ENCODE peak calls at places on chromosomes 7 and 10, in four cellular contexts. One of them, this sample, is unnamed.

GRCh38 chr7:8197994-8198698 is 63.8 kb downstream of the ICA1 start:
- DNase-seq in PC-3: no peak
- DNase-seq in fibroblast of pulmonary artery: no peak
- DNase-seq in CD8-positive, alpha-beta T cell: peak
- DNase-seq in this sample: no peak

GRCh38 chr10:63558132-63558784 is 37.1 kb downstream of the REEP3 start:
- DNase-seq in PC-3: no peak
- DNase-seq in fibroblast of pulmonary artery: no peak
- DNase-seq in CD8-positive, alpha-beta T cell: no peak
- DNase-seq in this sample: no peak

GRCh38 chr7:53383131-53383530 is 347.7 kb downstream of the POM121L12 start:
- DNase-seq in PC-3: peak
- DNase-seq in CD8-positive, alpha-beta T cell: no peak
- DNase-seq in fibroblast of pulmonary artery: no peak
- DNase-seq in this sample: no peak

GRCh38 chr10:86668297-86669165 is at the start of gene LDB3:
- DNase-seq in PC-3: peak
- DNase-seq in CD8-positive, alpha-beta T cell: no peak
- DNase-seq in fibroblast of pulmonary artery: peak
- DNase-seq in this sample: no peak

GRCh38 chr10:105803206-105803605 is 1162.1 kb downstream of the SORCS3 start:
- DNase-seq in CD8-positive, alpha-beta T cell: no peak
- DNase-seq in fibroblast of pulmonary artery: no peak
- DNase-seq in PC-3: no peak
- DNase-seq in this sample: no peak

GRCh38 chr10:5691786-5692185 is 7.1 kb downstream of the TASOR2 start:
- DNase-seq in PC-3: no peak
- DNase-seq in fibroblast of pulmonary artery: no peak
- DNase-seq in CD8-positive, alpha-beta T cell: no peak
- DNase-seq in this sample: no peak

GRCh38 chr7:5508698-5509097 is 85.1 kb upstream of the TNRC18 start:
- DNase-seq in fibroblast of pulmonary artery: no peak
- DNase-seq in PC-3: peak
- DNase-seq in CD8-positive, alpha-beta T cell: no peak
- DNase-seq in this sample: no peak

GRCh38 chr7:136687693-136688322 is 180.6 kb upstream of the CHRM2 start:
- DNase-seq in PC-3: peak
- DNase-seq in CD8-positive, alpha-beta T cell: no peak
- DNase-seq in fibroblast of pulmonary artery: peak
- DNase-seq in this sample: no peak

GRCh38 chr7:132654150-132654549 is 77.9 kb upstream of the PLXNA4 start:
- DNase-seq in CD8-positive, alpha-beta T cell: no peak
- DNase-seq in PC-3: peak
- DNase-seq in fibroblast of pulmonary artery: peak
- DNase-seq in this sample: no peak

GRCh38 chr10:29446327-29446726 is 157.5 kb downstream of the LYZL1 start:
- DNase-seq in PC-3: no peak
- DNase-seq in CD8-positive, alpha-beta T cell: no peak
- DNase-seq in fibroblast of pulmonary artery: peak
- DNase-seq in this sample: no peak

GRCh38 chr10:1394155-1394912 is 338.1 kb downstream of the WDR37 start:
- DNase-seq in PC-3: no peak
- DNase-seq in CD8-positive, alpha-beta T cell: no peak
- DNase-seq in fibroblast of pulmonary artery: no peak
- DNase-seq in this sample: no peak

GRCh38 chr10:90885176-90885575 is 13.4 kb downstream of the RPP30 start:
- DNase-seq in PC-3: peak
- DNase-seq in CD8-positive, alpha-beta T cell: no peak
- DNase-seq in fibroblast of pulmonary artery: peak
- DNase-seq in this sample: no peak

GRCh38 chr10:75187961-75188426 is 22.6 kb upstream of the VDAC2 start:
- DNase-seq in CD8-positive, alpha-beta T cell: peak
- DNase-seq in fibroblast of pulmonary artery: peak
- DNase-seq in PC-3: peak
- DNase-seq in this sample: peak

GRCh38 chr10:30529373-30529998 is 95.5 kb downstream of the MAP3K8 start:
- DNase-seq in PC-3: no peak
- DNase-seq in fibroblast of pulmonary artery: no peak
- DNase-seq in CD8-positive, alpha-beta T cell: peak
- DNase-seq in this sample: peak

GRCh38 chr7:114939484-114940097 is 17.7 kb downstream of the MDFIC start:
- DNase-seq in fibroblast of pulmonary artery: no peak
- DNase-seq in PC-3: peak
- DNase-seq in CD8-positive, alpha-beta T cell: no peak
- DNase-seq in this sample: no peak

GRCh38 chr10:124106241-124106905 is 13.0 kb upstream of the CHST15 start:
- DNase-seq in fibroblast of pulmonary artery: peak
- DNase-seq in CD8-positive, alpha-beta T cell: no peak
- DNase-seq in PC-3: peak
- DNase-seq in this sample: peak

GRCh38 chr10:35925511-35925910 is 283.4 kb upstream of the FZD8 start:
- DNase-seq in PC-3: peak
- DNase-seq in fibroblast of pulmonary artery: no peak
- DNase-seq in CD8-positive, alpha-beta T cell: no peak
- DNase-seq in this sample: no peak

GRCh38 chr7:80224416-80224815 is 89.8 kb downstream of the GNAI1 start:
- DNase-seq in fibroblast of pulmonary artery: no peak
- DNase-seq in PC-3: no peak
- DNase-seq in CD8-positive, alpha-beta T cell: no peak
- DNase-seq in this sample: no peak

GRCh38 chr7:83014546-83014945 is 148.1 kb downstream of the PCLO start:
- DNase-seq in fibroblast of pulmonary artery: no peak
- DNase-seq in CD8-positive, alpha-beta T cell: no peak
- DNase-seq in PC-3: no peak
- DNase-seq in this sample: no peak

GRCh38 chr7:2629740-2630681 is 1.8 kb upstream of the TTYH3 start:
- DNase-seq in PC-3: peak
- DNase-seq in fibroblast of pulmonary artery: peak
- DNase-seq in CD8-positive, alpha-beta T cell: no peak
- DNase-seq in this sample: no peak

GRCh38 chr7:88377421-88377820 is 70.7 kb upstream of the STEAP4 start:
- DNase-seq in CD8-positive, alpha-beta T cell: no peak
- DNase-seq in PC-3: peak
- DNase-seq in fibroblast of pulmonary artery: no peak
- DNase-seq in this sample: no peak

GRCh38 chr10:23439452-23439919 is 611 bp downstream of the OTUD1 start:
- DNase-seq in PC-3: no peak
- DNase-seq in fibroblast of pulmonary artery: peak
- DNase-seq in CD8-positive, alpha-beta T cell: no peak
- DNase-seq in this sample: no peak

GRCh38 chr7:106820321-106821217 is 44.5 kb upstream of the PIK3CG start:
- DNase-seq in PC-3: no peak
- DNase-seq in fibroblast of pulmonary artery: no peak
- DNase-seq in CD8-positive, alpha-beta T cell: no peak
- DNase-seq in this sample: no peak

GRCh38 chr7:22943997-22944396 is 69.9 kb downstream of the HYCC1 start:
- DNase-seq in fibroblast of pulmonary artery: peak
- DNase-seq in CD8-positive, alpha-beta T cell: no peak
- DNase-seq in PC-3: no peak
- DNase-seq in this sample: no peak

GRCh38 chr10:131174211-131174565 is 137.3 kb downstream of the TCERG1L start:
- DNase-seq in fibroblast of pulmonary artery: no peak
- DNase-seq in CD8-positive, alpha-beta T cell: no peak
- DNase-seq in PC-3: no peak
- DNase-seq in this sample: no peak

GRCh38 chr7:99098824-99099498 is 44.9 kb downstream of the SMURF1 start:
- DNase-seq in fibroblast of pulmonary artery: no peak
- DNase-seq in PC-3: peak
- DNase-seq in CD8-positive, alpha-beta T cell: no peak
- DNase-seq in this sample: no peak

DNA sequence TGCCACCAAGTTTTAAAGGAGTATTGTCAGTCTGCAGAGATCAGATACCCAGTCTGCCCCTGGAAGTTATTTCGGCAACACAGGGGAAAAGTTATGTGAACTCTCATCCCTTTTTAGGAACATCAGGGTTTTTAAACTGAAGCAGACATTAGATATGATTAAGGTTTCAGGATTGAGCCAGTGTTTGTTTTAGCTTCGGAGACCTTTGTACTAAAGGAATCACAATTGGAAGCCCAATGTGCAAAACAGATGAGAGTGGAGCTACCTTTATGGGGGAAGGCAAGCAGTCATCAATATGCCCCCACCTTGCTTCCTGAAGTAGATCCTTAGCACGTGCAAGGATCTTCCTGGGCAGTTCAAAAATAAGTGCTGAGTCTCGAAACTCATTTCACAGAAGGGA is 39.5 kb downstream of the ETV1 start:
- DNase-seq in CD8-positive, alpha-beta T cell: no peak
- DNase-seq in PC-3: no peak
- DNase-seq in fibroblast of pulmonary artery: no peak
- DNase-seq in this sample: no peak
- TF ChIP-seq CTCF in CD8-positive, alpha-beta T cell: no peak
- TF ChIP-seq CTCF in PC-3: no peak
- TF ChIP-seq CTCF in fibroblast of pulmonary artery: no peak
- TF ChIP-seq CTCF in this sample: no peak

DNA sequence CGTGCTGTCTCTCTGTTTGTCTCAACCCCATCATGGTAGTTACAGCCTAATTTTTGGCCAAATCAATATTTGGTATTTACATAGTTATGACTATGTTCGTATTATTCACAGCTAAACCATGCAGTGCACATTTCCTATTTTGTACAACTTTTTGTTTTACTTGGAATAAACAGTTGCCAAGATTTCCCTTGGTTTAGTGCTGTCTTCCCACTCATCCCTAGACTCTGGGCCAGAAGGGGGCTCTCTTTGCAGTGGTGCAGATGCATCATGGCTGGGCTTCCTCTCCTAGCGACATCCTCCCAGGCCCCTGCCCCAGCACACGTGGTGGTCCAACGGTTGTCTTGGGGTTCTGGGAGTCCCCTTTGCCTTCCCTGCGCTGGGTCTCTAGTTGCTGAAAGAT is 151.6 kb downstream of the PTPN20 start:
- DNase-seq in fibroblast of pulmonary artery: peak
- DNase-seq in CD8-positive, alpha-beta T cell: no peak
- DNase-seq in PC-3: peak
- DNase-seq in this sample: no peak
- TF ChIP-seq CTCF in fibroblast of pulmonary artery: peak
- TF ChIP-seq CTCF in CD8-positive, alpha-beta T cell: no peak
- TF ChIP-seq CTCF in PC-3: peak
- TF ChIP-seq CTCF in this sample: no peak

DNA sequence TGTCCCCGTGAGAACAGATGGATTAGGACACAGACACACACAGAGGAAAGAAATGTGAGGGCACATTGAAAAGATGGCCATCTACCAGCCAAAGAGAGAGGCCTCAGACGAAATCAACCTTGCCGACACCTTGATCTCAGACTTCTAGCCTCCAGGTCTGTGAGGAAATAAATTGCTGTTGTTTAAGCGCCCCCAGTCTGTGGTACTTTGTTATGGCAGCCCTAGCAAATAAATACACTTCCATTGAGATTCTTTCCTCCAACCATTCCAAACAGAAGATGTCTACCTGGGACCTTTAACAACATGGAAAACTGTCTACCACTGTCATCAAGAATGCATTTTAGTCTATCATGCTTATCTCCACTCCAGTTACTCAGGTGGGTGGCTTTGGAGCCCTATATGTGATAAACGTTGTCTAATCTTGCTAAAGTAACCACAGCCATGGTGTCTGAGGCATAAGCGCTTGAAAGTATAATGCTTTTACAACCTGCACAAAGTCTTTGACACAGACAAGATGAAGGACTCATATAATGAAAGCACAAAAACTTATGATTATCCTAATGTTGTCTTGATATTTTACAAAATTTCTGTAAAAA is 244.3 kb downstream of the MTERF1 start:
- DNase-seq in fibroblast of pulmonary artery: peak
- DNase-seq in PC-3: peak
- DNase-seq in CD8-positive, alpha-beta T cell: no peak
- DNase-seq in this sample: no peak
- TF ChIP-seq CTCF in fibroblast of pulmonary artery: peak
- TF ChIP-seq CTCF in PC-3: peak
- TF ChIP-seq CTCF in CD8-positive, alpha-beta T cell: no peak
- TF ChIP-seq CTCF in this sample: peak

DNA sequence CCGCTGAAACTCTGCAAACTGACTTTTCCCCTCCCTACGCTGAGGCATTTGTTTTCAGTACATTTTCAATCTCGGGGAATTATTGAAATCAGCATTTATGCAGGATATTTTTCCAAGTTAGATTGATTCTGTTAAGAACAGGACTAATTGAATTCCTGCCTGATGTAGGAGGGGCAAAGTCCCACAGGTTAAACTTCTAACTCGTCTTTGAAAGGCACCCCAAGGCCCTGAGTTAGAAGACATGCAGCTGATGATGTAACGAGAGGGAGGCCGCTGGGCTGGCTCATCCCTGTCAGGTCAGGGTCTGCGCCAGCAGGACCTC is 253.1 kb downstream of the CELF2 start:
- DNase-seq in fibroblast of pulmonary artery: no peak
- DNase-seq in PC-3: no peak
- DNase-seq in CD8-positive, alpha-beta T cell: no peak
- DNase-seq in this sample: no peak
- TF ChIP-seq CTCF in fibroblast of pulmonary artery: no peak
- TF ChIP-seq CTCF in PC-3: no peak
- TF ChIP-seq CTCF in CD8-positive, alpha-beta T cell: no peak
- TF ChIP-seq CTCF in this sample: peak

GRCh38 chr7:31648288-31648687 is 38.7 kb upstream of the PPP1R17 start:
- DNase-seq in PC-3: peak
- DNase-seq in CD8-positive, alpha-beta T cell: no peak
- DNase-seq in fibroblast of pulmonary artery: peak
- DNase-seq in this sample: no peak
- TF ChIP-seq CTCF in PC-3: peak
- TF ChIP-seq CTCF in CD8-positive, alpha-beta T cell: no peak
- TF ChIP-seq CTCF in fibroblast of pulmonary artery: peak
- TF ChIP-seq CTCF in this sample: peak

GRCh38 chr7:26200444-26201260 is at the start of gene HNRNPA2B1:
- DNase-seq in fibroblast of pulmonary artery: peak
- DNase-seq in CD8-positive, alpha-beta T cell: peak
- DNase-seq in PC-3: peak
- DNase-seq in this sample: peak
- TF ChIP-seq CTCF in fibroblast of pulmonary artery: no peak
- TF ChIP-seq CTCF in CD8-positive, alpha-beta T cell: no peak
- TF ChIP-seq CTCF in PC-3: no peak
- TF ChIP-seq CTCF in this sample: no peak